ENCODE peak calls at places on chromosome 20, in four cellular contexts. Z, L, W and U are unnamed samples. For H3K4me1, the result is how much of the 10 kb centered on the place peaks cover.

GRCh38 chr20:8523684-8524083 is 391.6 kb downstream of the PLCB1 start:
- ATAC-seq in W (no peak), Z (peak), L (no peak), U (no peak)

GRCh38 chr20:16125810-16126209 is 447.4 kb downstream of the KIF16B start:
- ATAC-seq in L (no peak), Z (no peak), W (no peak), U (no peak)

GRCh38 chr20:33846291-33846916 is 35.3 kb downstream of the CHMP4B start:
- ATAC-seq in L (no peak), W (peak), Z (no peak), U (no peak)

GRCh38 chr20:61601853-61602252 is 349.8 kb downstream of the CDH4 start:
- ATAC-seq in L (no peak), Z (no peak), W (no peak), U (no peak)

GRCh38 chr20:11064946-11065345 is 391.1 kb upstream of the JAG1 start:
- ATAC-seq in W (no peak), Z (no peak), L (no peak), U (no peak)

GRCh38 chr20:5357942-5358341 is 41.2 kb upstream of the PROKR2 start:
- ATAC-seq in Z (no peak), W (peak), L (no peak), U (no peak)

GRCh38 chr20:3262566-3262965 is 23.6 kb upstream of the SLC4A11 start:
- ATAC-seq in L (no peak), W (no peak), Z (no peak), U (no peak)

GRCh38 chr20:62696999-62697398 is 11.6 kb upstream of the NTSR1 start:
- ATAC-seq in Z (no peak), L (no peak), W (no peak), U (no peak)

GRCh38 chr20:53263554-53264438 is 291.6 kb downstream of the TSHZ2 start:
- ATAC-seq in L (no peak), Z (no peak), W (no peak), U (no peak)

GRCh38 chr20:54062812-54063280 is 7.5 kb downstream of the BCAS1 start:
- ATAC-seq in W (peak), L (peak), Z (peak), U (peak)

GRCh38 chr20:23095504-23095903 is 9.4 kb upstream of the CD93 start:
- ATAC-seq in Z (no peak), L (no peak), W (no peak), U (no peak)

GRCh38 chr20:23096986-23097520 is 10.9 kb upstream of the CD93 start:
- ATAC-seq in W (no peak), Z (no peak), L (no peak), U (no peak)

GRCh38 chr20:23094213-23094896 is 8.2 kb upstream of the CD93 start:
- ATAC-seq in W (peak), L (no peak), Z (peak), U (no peak)

GRCh38 chr20:23094927-23095326 is 8.8 kb upstream of the CD93 start:
- ATAC-seq in W (peak), Z (no peak), L (no peak), U (no peak)

DNA sequence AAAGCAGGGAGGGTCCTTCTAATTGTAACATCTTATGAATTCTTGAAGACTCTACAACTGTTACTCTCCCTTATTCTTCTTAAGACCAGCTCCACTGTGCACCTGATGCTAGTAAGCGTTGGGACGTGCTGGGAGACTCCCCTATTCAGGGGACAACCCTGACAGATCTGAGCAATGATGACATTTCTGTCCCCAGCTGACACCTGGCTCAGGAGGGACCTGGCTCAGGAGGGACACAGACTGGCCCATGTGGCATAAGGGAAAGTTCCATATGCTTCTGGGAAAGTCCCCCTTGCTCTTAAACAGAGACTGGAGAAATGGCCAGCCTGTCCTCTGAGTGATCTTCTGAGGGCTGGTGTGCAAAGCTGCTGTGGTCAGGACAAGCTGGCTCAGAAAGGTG is 9.9 kb upstream of the CD93 start:
- ATAC-seq in L (no peak), W (no peak), Z (peak), U (no peak)
- H3K4me1 ChIP-seq in L (under half), W (under half), Z (under half), U (under half)

DNA sequence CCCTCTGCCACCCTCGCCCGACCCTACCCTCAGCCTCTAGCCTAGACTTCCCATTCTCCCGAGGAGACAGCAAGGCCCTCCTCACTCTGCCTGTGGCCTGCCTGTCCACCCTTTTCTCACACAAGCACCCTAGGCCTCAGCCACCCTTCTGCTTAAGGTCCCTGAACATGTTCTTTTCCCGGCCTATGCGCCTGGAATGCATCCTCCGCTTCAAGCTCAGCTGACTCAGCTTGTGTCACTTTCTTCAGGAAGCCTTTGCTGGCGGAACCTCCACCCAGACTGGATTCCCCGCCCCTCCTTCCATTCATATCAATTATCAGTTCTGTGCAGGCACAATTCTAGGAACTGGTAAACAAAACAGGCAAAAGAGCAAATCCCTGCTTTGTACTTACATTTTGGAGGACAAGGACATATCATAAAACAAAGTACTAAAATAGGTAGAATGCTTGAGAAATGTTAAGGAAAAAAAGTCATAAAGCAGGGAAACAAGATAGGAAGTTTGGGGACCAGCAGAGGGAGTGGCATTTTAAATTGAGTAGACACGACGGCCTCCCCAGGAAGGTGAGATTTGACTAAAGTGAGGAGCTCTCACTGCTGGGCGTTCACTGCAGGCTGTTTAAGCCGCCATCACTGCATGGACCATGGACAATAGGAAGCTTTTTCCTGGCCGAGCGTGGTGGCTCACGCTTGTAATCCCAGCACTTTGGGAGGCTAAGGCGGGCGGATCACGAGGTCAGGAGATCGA is 17.9 kb upstream of the SNHG17 start:
- ATAC-seq in Z (no peak), W (no peak), L (no peak), U (no peak)
- TF ChIP-seq EP300 in Z (no peak), W (no peak), L (no peak), U (no peak)

DNA sequence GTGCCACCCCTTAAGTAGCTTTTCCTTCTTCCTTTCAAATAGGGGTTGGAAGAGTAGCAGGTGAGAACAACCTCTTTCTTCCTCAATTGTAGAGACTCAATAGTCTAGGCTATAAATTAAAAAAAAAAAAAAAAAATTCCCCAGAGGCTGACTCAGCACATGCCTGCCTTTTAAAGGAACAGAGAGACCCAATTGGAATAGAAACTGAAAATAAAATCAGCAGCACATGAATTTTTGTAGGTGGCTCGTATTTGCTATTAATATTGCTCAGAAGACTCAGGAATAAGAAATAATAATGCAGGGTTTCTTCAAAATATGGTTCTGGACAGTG is 19.3 kb downstream of the TOP1 start:
- ATAC-seq in W (peak), Z (peak), L (no peak), U (no peak)
- H3K4me1 ChIP-seq in W (half or more), Z (under half), L (half or more), U (under half)

GRCh38 chr20:41136336-41136694 is 1.0 kb upstream of the PLCG1 start:
- ATAC-seq in L (peak), W (no peak), Z (no peak), U (peak)

GRCh38 chr20:41138217-41138526 is 829 bp downstream of the PLCG1 start:
- ATAC-seq in Z (no peak), L (no peak), W (peak), U (no peak)

GRCh38 chr20:41138527-41139226 is 1.3 kb downstream of the PLCG1 start:
- ATAC-seq in L (no peak), Z (peak), W (no peak), U (no peak)

GRCh38 chr20:41136695-41137411 is 490 bp upstream of the PLCG1 start:
- ATAC-seq in W (peak), Z (peak), L (peak), U (peak)

GRCh38 chr20:41137412-41138216 is at the start of gene PLCG1:
- ATAC-seq in L (peak), Z (peak), W (peak), U (peak)
- TF ChIP-seq EP300 in L (no peak), Z (no peak), W (no peak), U (no peak)

DNA sequence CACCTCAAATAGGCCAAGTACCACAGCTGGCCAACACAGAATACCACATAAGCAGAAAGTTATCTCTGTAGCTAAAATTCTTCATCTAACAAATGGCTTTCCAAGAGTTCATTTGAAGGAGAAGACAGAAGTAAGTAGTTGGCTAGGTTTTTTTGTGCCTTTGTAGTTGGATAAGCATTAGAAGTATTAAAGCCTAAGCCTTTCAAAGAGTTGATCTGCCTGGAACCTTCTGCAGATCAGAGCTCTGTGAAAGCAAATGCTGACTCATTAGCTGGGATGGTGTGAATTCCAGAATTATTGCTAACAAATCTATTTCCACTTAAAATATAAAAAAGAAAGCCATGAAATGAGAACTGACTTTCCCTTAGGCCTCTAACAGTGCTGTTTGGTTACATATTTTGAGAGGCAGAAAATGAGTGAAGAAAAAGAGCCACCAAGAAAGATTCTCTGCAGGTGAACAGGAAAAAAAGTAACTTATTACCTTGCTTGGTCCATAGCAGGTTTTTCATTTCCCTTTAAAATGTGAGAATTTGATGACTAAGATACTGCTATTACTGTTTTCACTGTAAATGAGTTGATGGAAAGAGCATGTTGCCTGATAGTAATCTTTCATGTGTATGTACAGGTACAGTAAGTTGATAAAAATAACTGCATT is 763.2 kb upstream of the FLRT3 start:
- ATAC-seq in L (no peak), Z (no peak), W (no peak), U (no peak)
- H3K4me1 ChIP-seq in L (under half), Z (under half), W (under half), U (under half)

GRCh38 chr20:49570828-49571552 is 3.1 kb upstream of the PTGIS start:
- ATAC-seq in L (no peak), Z (no peak), W (peak), U (no peak)

GRCh38 chr20:49573900-49574416 is 6.0 kb upstream of the PTGIS start:
- ATAC-seq in L (no peak), W (peak), Z (no peak), U (peak)

GRCh38 chr20:49571553-49571835 is 3.6 kb upstream of the PTGIS start:
- ATAC-seq in W (no peak), Z (no peak), L (no peak), U (no peak)

GRCh38 chr20:49570161-49570827 is 2.4 kb upstream of the PTGIS start:
- ATAC-seq in L (no peak), Z (no peak), W (no peak), U (no peak)

DNA sequence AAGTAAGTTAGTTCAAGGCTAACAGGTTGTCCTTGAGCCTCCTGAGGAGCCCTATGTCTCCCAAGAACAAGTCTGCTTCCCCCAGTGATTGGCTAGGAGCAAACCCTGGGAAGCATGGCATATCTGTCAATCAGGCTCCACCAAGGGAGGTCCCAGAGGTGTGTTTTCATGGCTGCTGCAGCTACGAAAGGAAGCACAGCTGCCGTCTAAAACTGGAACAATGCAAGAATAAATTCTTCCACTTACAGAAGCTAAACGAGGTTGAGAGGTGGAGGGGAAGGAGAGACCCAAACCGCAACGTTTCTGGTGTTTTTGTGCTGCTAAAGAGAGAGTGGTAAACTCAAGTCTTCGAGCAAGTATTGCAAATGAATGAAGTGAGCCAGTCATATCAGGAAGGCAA is 4.9 kb upstream of the PTGIS start:
- ATAC-seq in L (no peak), W (no peak), Z (no peak), U (no peak)
- TF ChIP-seq EP300 in L (no peak), W (no peak), Z (no peak), U (no peak)